ENCODE peak calls at places on chromosome 9, in five cellular contexts. U, T, D, R and P are unnamed samples. For H4K20me1, the result is how much of the 10 kb centered on the place peaks cover.

GRCh38 chr9:76989501-76989900 is 30.0 kb upstream of the FOXB2 start:
- DNase-seq in U (no peak), T (no peak), D (no peak), R (no peak), P (no peak)

GRCh38 chr9:127449332-127449966 is 1.8 kb downstream of the RPL12 start:
- DNase-seq in U (no peak), T (no peak), D (no peak), R (no peak), P (peak)

GRCh38 chr9:5971740-5972139 is 43.7 kb downstream of the RANBP6 start:
- DNase-seq in U (peak), T (no peak), D (no peak), R (no peak), P (no peak)

GRCh38 chr9:83239787-83240186 is 176.8 kb upstream of the RASEF start:
- DNase-seq in U (peak), T (no peak), D (no peak), R (no peak), P (no peak)

GRCh38 chr9:36192196-36192595 is 1.5 kb downstream of the CLTA start:
- DNase-seq in U (peak), T (no peak), D (no peak), R (no peak), P (peak)

GRCh38 chr9:135255843-135256567 is 168.5 kb downstream of the OLFM1 start:
- DNase-seq in U (no peak), T (no peak), D (no peak), R (no peak), P (no peak)

GRCh38 chr9:19799784-19800183 is 10.9 kb upstream of the SLC24A2 start:
- DNase-seq in U (no peak), T (no peak), D (no peak), R (no peak), P (no peak)

GRCh38 chr9:77163889-77164288 is 13.4 kb upstream of the VPS13A start:
- DNase-seq in U (peak), T (no peak), D (no peak), R (no peak), P (no peak)

GRCh38 chr9:108297025-108297424 is 558.8 kb downstream of the ACTL7B start:
- DNase-seq in U (no peak), T (no peak), D (no peak), R (no peak), P (no peak)

GRCh38 chr9:112939418-112939817 is 48.7 kb upstream of the SLC46A2 start:
- DNase-seq in U (no peak), T (no peak), D (peak), R (no peak), P (no peak)

GRCh38 chr9:23324511-23324910 is 501.5 kb downstream of the ELAVL2 start:
- DNase-seq in U (no peak), T (no peak), D (no peak), R (no peak), P (no peak)

GRCh38 chr9:102507044-102507687 is 488.0 kb upstream of the CYLC2 start:
- DNase-seq in U (no peak), T (no peak), D (no peak), R (no peak), P (no peak)

GRCh38 chr9:99666571-99666970 is 155.1 kb upstream of the NR4A3 start:
- DNase-seq in U (no peak), T (peak), D (no peak), R (no peak), P (peak)

GRCh38 chr9:95086564-95086955 is 230.9 kb downstream of the FANCC start:
- DNase-seq in U (no peak), T (no peak), D (no peak), R (no peak), P (no peak)

GRCh38 chr9:133934512-133935221 is 57.5 kb downstream of the VAV2 start:
- DNase-seq in U (no peak), T (no peak), D (no peak), R (no peak), P (no peak)
- H2AFZ ChIP-seq in U (no peak), T (no peak), D (no peak), R (no peak), P (no peak)

GRCh38 chr9:38374847-38375571 is 17.5 kb upstream of the ALDH1B1 start:
- DNase-seq in U (no peak), T (no peak), D (no peak), R (no peak), P (no peak)
- H4K20me1 ChIP-seq in U (under half), T (under half), D (under half), R (under half), P (under half)

GRCh38 chr9:133415107-133415506 is 2.7 kb downstream of the REXO4 start:
- DNase-seq in U (no peak), T (no peak), D (no peak), R (no peak), P (no peak)
- H3K4me2 ChIP-seq in U (no peak), T (no peak), D (no peak), R (no peak), P (peak)

GRCh38 chr9:111036068-111036789 is 2.0 kb downstream of the LPAR1 start:
- DNase-seq in U (no peak), T (peak), D (peak), R (peak), P (no peak)
- H2AFZ ChIP-seq in U (peak), T (peak), D (peak), R (no peak), P (no peak)

GRCh38 chr9:4796988-4797956 is 4.5 kb downstream of the RCL1 start:
- DNase-seq in U (peak), T (peak), D (no peak), R (peak), P (peak)
- H4K20me1 ChIP-seq in U (under half), T (under half), D (under half), R (under half), P (under half)